ENCODE peak calls at places on chromosome 15, in eight cellular contexts. U is fibroblast of the aortic adventitia, F is mammary epithelial cell, G is cardiac fibroblast, N is heart left ventricle, S is GM12865, T is psoas muscle, A is BJ. E is an unnamed sample.

GRCh38 chr15:28060005-28060404 is 39.1 kb downstream of the OCA2 start:
- DNase-seq in G (no peak), U (no peak), F (no peak), T (no peak), A (no peak), S (no peak), N (no peak), E (no peak)

GRCh38 chr15:70024521-70024920 is 73.2 kb downstream of the TLE3 start:
- DNase-seq in N (no peak), T (no peak), S (no peak), G (no peak), A (no peak), F (no peak), U (no peak), E (no peak)

GRCh38 chr15:48178612-48178931 is 477 bp upstream of the MYEF2 start:
- DNase-seq in T (no peak), A (no peak), S (no peak), N (no peak), U (no peak), F (no peak), G (no peak), E (no peak)

GRCh38 chr15:80480909-80481308 is 76.7 kb downstream of the ARNT2 start:
- DNase-seq in T (peak; percentile 64), S (no peak), A (peak; percentile 85), N (peak; percentile 67), F (peak; percentile 26), U (peak; percentile 100), G (peak; percentile 94), E (peak; percentile 93)

GRCh38 chr15:94053626-94054025 is 177.7 kb upstream of the MCTP2 start:
- DNase-seq in F (no peak), S (no peak), A (no peak), U (no peak), G (no peak), T (no peak), N (no peak), E (no peak)

GRCh38 chr15:75202251-75203016 is 752 bp downstream of the C15orf39 start:
- DNase-seq in F (peak; percentile 68), A (no peak), T (peak; percentile 81), S (peak; percentile 94), N (peak; percentile 77), G (peak; percentile 75), U (peak; percentile 73), E (peak; percentile 10)

GRCh38 chr15:81263477-81263876 is 60.5 kb downstream of the STARD5 start:
- DNase-seq in N (no peak), T (no peak), S (no peak), F (no peak), G (no peak), U (no peak), A (no peak), E (no peak)

GRCh38 chr15:78944202-78944625 is 632 bp downstream of the CTSH start:
- DNase-seq in F (no peak), N (no peak), T (no peak), U (no peak), A (no peak), S (peak; percentile 49), G (no peak), E (no peak)

GRCh38 chr15:101773496-101774100 is 29.7 kb upstream of the OR4F6 start:
- DNase-seq in S (peak; percentile 12), A (no peak), N (no peak), T (no peak), G (no peak), F (no peak), U (no peak), E (no peak)

GRCh38 chr15:79164043-79164442 is 73.5 kb upstream of the RASGRF1 start:
- DNase-seq in U (no peak), G (no peak), A (no peak), S (no peak), F (no peak), N (no peak), T (no peak), E (no peak)

GRCh38 chr15:47820047-47820779 is 102.9 kb downstream of the SEMA6D start:
- DNase-seq in F (peak; percentile 49), G (peak; percentile 81), A (no peak), T (no peak), U (peak; percentile 46), N (no peak), S (no peak), E (no peak)

DNA sequence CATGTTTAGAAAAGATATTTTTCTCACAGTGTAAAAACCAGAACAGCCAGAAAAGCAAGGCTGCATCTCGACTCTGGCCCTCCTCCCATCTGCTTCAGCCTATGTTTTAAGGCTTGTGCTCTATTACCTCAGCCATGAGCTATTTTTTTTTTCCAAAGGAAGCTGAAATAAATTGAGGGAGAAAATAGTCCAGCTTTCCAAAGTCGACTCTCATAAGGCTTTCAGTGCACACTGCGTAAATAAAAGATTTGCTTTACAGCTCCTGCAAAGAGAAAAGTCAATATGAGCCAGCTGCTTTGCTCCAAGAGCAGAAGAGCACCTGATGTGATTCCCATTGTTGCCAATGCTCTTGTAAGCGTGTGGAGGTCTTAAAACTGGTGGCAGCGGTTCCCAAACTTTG is 26.7 kb downstream of the SCG3 start:
- DNase-seq in F (no peak), A (no peak), G (no peak), N (no peak), T (no peak), S (no peak), U (peak; percentile 10), E (no peak)
- H3K4me3 ChIP-seq in F (no peak overlapping the region), A (no peak overlapping the region), G (no peak overlapping the region), N (no peak overlapping the region), T (no peak overlapping the region), S (no peak overlapping the region), U (no peak overlapping the region), E (no peak overlapping the region)

DNA sequence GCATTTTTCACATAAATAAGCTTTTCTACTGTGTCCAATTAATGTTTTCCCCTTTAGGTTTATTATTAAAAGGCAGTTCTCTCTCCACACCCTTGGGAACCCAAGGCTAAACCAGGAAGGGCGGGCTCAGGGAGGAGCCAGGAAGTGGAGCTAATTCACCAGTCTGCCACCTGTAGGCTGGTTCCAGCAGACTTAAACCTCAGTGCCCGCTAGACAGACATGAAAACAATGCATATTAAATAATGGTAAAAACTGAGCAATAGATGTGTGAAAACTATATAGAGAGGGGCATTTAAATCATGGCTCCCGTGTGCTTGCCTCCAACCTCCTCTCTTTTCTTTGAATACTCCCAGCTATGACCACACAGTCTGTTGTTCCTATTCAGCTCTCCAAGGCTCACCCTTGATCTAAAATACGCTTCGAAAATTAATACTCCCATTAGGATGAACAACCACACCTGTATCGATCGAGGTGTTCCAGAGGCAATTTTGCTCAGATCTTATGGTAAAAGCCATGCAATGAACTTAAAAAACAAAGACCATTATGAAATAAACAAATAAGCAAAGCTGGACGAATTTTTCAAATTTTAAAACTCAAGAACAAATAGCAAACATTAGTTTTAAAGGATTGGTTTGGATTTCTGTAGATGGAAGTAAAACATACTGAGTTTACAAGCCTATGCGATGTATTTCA is 253.3 kb downstream of the TJP1 start:
- DNase-seq in G (peak; percentile 4), A (no peak), U (no peak), N (no peak), F (peak; percentile 26), S (peak; percentile 7), T (no peak), E (no peak)
- TF ChIP-seq CTCF in G (no peak), A (no peak), U (no peak), N (peak; percentile 20), F (peak; percentile 9), S (no peak), T (no peak), E (peak; percentile 2)

GRCh38 chr15:40118473-40118872 is 9.8 kb upstream of the BMF start:
- DNase-seq in N (no peak), T (no peak), U (peak; percentile 27), F (no peak), S (no peak), G (no peak), A (no peak), E (no peak)

GRCh38 chr15:40111888-40112287 is 3.2 kb upstream of the BMF start:
- DNase-seq in G (no peak), T (no peak), A (no peak), U (no peak), N (no peak), S (no peak), F (no peak), E (no peak)

GRCh38 chr15:40114218-40114617 is 5.5 kb upstream of the BMF start:
- DNase-seq in F (no peak), T (no peak), A (no peak), S (peak; percentile 16), N (no peak), U (no peak), G (no peak), E (no peak)

GRCh38 chr15:40112789-40113188 is 4.1 kb upstream of the BMF start:
- DNase-seq in A (no peak), N (no peak), T (no peak), S (no peak), U (no peak), F (no peak), G (no peak), E (no peak)

GRCh38 chr15:40115670-40116093 is 7.0 kb upstream of the BMF start:
- DNase-seq in N (peak; percentile 42), F (peak; percentile 42), S (peak; percentile 93), U (no peak), G (peak; percentile 21), T (no peak), A (no peak), E (no peak)
- H3K4me3 ChIP-seq in N (no peak overlapping the region), F (no peak overlapping the region), S (no peak overlapping the region), U (no peak overlapping the region), G (no peak overlapping the region), T (no peak overlapping the region), A (no peak overlapping the region), E (no peak overlapping the region)

DNA sequence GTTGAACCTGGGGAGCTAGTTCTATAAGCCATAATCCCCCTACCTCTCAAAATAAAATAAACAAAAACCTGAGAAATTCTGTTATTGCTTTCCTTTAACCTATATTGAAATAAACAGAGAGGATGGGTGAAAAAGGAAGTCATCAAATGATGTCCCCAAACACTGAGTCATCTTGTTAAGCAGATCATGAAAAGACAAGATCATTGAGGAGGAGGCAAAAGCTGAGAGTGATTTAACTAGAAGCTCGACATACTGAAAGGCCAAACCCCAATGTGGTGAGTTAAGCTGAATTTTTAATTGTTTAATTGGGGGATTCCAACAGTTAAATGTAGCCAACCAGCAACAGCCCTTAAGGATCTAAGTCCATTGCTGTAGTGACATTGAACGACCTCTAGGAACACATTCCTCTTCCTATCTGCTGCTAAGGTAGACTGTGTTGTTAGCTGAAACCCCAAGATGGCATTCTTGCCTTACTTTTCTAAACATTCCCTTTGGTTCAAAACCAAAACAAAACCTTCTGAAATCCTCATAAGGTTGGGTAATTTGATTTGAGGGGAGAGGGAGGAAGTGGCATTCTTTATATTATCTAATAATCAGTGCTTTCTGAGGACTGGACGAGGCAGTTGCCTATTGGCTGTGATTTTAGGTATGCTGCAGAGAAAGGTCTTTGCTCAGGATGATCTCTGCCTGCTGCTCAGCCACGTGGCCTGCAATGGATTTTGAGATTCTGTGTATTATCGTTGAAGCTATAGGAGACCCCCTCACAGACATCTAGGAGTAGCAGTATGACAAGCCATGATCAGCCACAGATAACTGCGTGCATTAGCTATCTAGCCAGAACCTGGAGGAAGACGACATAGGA is 62.7 kb upstream of the BNIP2 start:
- DNase-seq in G (peak; percentile 32), S (peak; percentile 22), A (no peak), T (no peak), N (no peak), U (peak; percentile 14), F (peak; percentile 41), E (no peak)
- TF ChIP-seq CTCF in G (peak; percentile 27), S (peak; percentile 30), A (no peak), T (peak; percentile 9), N (no peak), U (peak; percentile 30), F (peak; percentile 48), E (no peak)